ENCODE peak calls at places on chromosomes 6 and 20, in eight cellular contexts. R, F, H, T, B, N, D and I are unnamed samples.

GRCh38 chr20:19137641-19138040 is 74.8 kb upstream of the SLC24A3 start:
- DNase-seq in R (no peak), F (no peak), H (peak; percentile 92), T (no peak), B (no peak), N (no peak), D (no peak), I (no peak)

GRCh38 chr20:41171736-41172295 is 34.5 kb downstream of the PLCG1 start:
- DNase-seq in R (no peak), F (no peak), H (peak; percentile 3), T (no peak), B (no peak), N (no peak), D (no peak), I (peak; percentile 16)

GRCh38 chr6:21556968-21557721 is 36.4 kb upstream of the SOX4 start:
- DNase-seq in R (no peak), F (no peak), H (peak; percentile 79), T (no peak), B (no peak), N (no peak), D (no peak), I (no peak)

GRCh38 chr6:158460602-158461092 is 99.2 kb upstream of the TMEM181 start:
- DNase-seq in R (no peak), F (peak; percentile 57), H (no peak), T (no peak), B (no peak), N (no peak), D (no peak), I (no peak)

GRCh38 chr6:75618437-75618836 is 16.8 kb downstream of the SENP6 start:
- DNase-seq in R (no peak), F (no peak), H (no peak), T (no peak), B (no peak), N (no peak), D (no peak), I (no peak)

GRCh38 chr6:105714846-105715245 is 312.0 kb upstream of the PREP start:
- DNase-seq in R (no peak), F (no peak), H (no peak), T (no peak), B (no peak), N (no peak), D (no peak), I (no peak)

GRCh38 chr20:33262658-33263065 is 20.4 kb upstream of the BPIFB1 start:
- DNase-seq in R (peak; percentile 47), F (peak; percentile 70), H (peak; percentile 86), T (peak; percentile 23), B (no peak), N (peak; percentile 85), D (no peak), I (no peak)

GRCh38 chr6:118708736-118709135 is 57.3 kb upstream of the CEP85L start:
- DNase-seq in R (no peak), F (peak; percentile 75), H (no peak), T (no peak), B (no peak), N (no peak), D (no peak), I (no peak)

GRCh38 chr6:55869731-55870130 is 5.7 kb downstream of the BMP5 start:
- DNase-seq in R (no peak), F (no peak), H (peak; percentile 43), T (no peak), B (no peak), N (no peak), D (no peak), I (peak; percentile 35)

GRCh38 chr6:161918154-161918553 is 644.3 kb upstream of the AGPAT4 start:
- DNase-seq in R (no peak), F (no peak), H (peak; percentile 98), T (no peak), B (no peak), N (no peak), D (no peak), I (no peak)